ENCODE peak calls at places on chromosomes 3 and 15, in eight cellular contexts. Z is breast epithelium, T is H1, X is HCT116, U is GM12878, L is Panc1, Y is stomach, O is GM12892. N is an unnamed sample.
A peak's percentile ranks its signal among the peaks of the same experiment; 100 is the strongest.

GRCh38 chr15:70160267-70160666 is 62.5 kb upstream of the TLE3 start:
- DNase-seq in U (no peak), Y (peak; percentile 42), X (no peak), O (no peak), L (peak; percentile 35), T (no peak), Z (no peak), N (no peak)

GRCh38 chr15:67783303-67783702 is 42.0 kb upstream of the SKOR1 start:
- DNase-seq in O (no peak), U (peak; percentile 87), Y (no peak), Z (no peak), L (no peak), X (no peak), T (no peak), N (no peak)

GRCh38 chr3:133393204-133393603 is 6.7 kb upstream of the BFSP2 start:
- DNase-seq in O (no peak), Y (no peak), X (no peak), T (no peak), U (no peak), Z (peak; percentile 73), L (no peak), N (no peak)

GRCh38 chr15:48974865-48975264 is 11.1 kb upstream of the SHC4 start:
- DNase-seq in L (no peak), T (no peak), U (no peak), Y (no peak), X (peak; percentile 8), O (no peak), Z (no peak), N (no peak)

GRCh38 chr3:187025656-187026320 is 95.5 kb downstream of the ST6GAL1 start:
- DNase-seq in L (no peak), U (peak; percentile 71), Y (no peak), O (no peak), Z (no peak), X (no peak), T (no peak), N (no peak)

GRCh38 chr15:64356443-64357040 is 569 bp upstream of the CSNK1G1 start:
- DNase-seq in L (no peak), T (no peak), Z (no peak), O (no peak), Y (no peak), U (no peak), X (peak; percentile 61), N (no peak)

GRCh38 chr3:133491481-133492059 is 81.9 kb upstream of the CDV3 start:
- DNase-seq in Z (no peak), L (no peak), O (no peak), Y (no peak), X (no peak), U (no peak), T (no peak), N (no peak)

GRCh38 chr3:65559643-65560042 is 479.1 kb downstream of the MAGI1 start:
- DNase-seq in Z (no peak), X (no peak), L (no peak), U (no peak), Y (no peak), T (no peak), O (no peak), N (no peak)

GRCh38 chr3:160796089-160796812 is 40.2 kb downstream of the PPM1L start:
- DNase-seq in Z (no peak), L (no peak), U (no peak), T (no peak), X (no peak), O (no peak), Y (no peak), N (no peak)

GRCh38 chr3:38003371-38003816 is 12.8 kb downstream of the VILL start:
- DNase-seq in Y (peak; percentile 79), L (no peak), O (peak; percentile 59), X (no peak), Z (peak; percentile 79), T (no peak), U (no peak), N (peak; percentile 62)

GRCh38 chr3:194602580-194603300 is 30.5 kb downstream of the TMEM44 start:
- DNase-seq in Y (no peak), Z (no peak), T (no peak), L (no peak), O (no peak), U (no peak), X (no peak), N (no peak)

DNA sequence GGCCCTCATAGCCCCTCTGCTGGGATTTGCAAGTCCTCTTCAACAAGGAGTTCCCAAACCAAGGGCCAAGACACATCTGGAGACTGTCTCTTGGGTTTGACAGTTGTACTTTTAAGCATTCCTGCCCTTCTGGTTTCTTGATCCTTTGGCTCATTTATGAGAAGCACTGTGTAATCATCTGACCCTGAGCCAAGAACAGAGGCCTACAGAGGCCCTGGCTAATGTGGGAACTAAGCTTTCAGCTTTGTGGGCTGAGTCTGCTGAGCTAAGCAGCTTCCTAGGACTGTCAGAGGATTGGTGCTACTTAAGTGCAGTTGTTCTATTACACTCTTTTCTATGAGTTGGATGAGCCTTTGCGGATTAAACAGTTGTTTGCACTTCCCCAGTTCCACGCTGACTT is 178.3 kb downstream of the KBTBD8 start:
- DNase-seq in U (no peak), T (no peak), Z (no peak), O (no peak), L (no peak), Y (no peak), X (no peak), N (no peak)
- TF ChIP-seq POLR2AphosphoS5 in U (no peak), T (no peak), Z (no peak), O (no peak), L (no peak), Y (no peak), X (no peak), N (no peak)

DNA sequence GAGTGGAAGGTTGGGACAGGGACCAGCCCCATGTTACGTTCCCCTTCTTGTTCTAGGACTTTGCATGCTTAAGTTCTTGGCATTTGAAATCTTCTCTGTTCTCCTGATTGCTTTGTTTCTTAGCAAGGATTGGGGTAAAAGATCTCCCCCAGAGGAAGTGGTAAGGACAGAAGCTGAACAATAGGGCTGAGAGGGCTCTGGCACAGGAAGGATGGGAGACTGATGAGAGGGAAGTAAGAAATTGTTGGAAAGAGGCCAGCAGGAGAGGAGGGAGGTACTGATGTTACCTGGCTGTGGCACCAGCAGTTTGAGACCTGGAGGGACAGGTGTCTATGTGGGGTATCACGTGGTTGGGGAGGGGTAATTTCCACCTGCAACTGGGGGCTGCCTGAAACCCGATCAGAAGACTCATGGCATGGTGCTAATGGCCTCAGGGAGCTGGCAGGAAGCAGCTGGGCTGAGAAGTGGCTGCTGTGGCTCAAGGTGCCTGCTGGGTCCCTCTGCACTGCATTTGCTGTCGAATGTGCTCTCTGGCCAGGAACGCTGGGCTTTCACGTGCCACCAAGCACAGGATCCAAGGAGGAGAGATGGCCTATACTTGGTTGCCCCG is 108.4 kb downstream of the LSM3 start:
- DNase-seq in L (no peak), T (no peak), U (no peak), Z (no peak), O (no peak), Y (no peak), X (no peak), N (no peak)
- TF ChIP-seq POLR2AphosphoS5 in L (no peak), T (no peak), U (no peak), Z (no peak), O (no peak), Y (no peak), X (no peak), N (no peak)

DNA sequence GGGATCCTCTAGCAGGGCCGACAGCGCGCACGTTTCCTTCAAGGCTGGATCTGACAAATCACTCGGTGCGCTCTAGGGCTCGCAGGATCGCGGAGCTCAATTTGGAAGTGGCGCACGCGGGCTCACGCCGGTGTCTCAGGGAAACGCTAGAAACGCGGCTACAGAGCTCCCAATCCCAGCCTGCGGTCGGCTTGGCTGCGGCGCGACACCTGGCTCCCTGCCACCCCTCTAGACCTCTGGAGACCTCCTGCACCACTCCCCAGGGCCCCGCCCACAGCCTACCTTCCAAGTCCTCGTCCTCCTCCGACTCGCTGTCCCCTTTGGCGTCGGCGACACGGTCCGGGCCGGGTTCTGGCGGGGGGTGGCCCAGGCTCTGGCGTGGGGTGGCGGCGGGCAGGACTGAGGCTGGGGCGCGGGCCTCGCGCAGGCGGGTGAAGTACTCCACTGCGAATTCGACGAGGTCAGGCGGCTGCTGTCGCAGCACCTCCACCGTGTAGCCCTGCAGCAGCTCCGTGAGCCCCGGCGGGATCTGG is 555 bp downstream of the PRKAR2A start:
- DNase-seq in Z (peak; percentile 75), T (peak; percentile 23), Y (peak; percentile 93), U (no peak), X (peak; percentile 68), L (peak; percentile 8), O (peak; percentile 40), N (no peak)
- TF ChIP-seq POLR2AphosphoS5 in Z (no peak), T (no peak), Y (peak; percentile 12), U (no peak), X (no peak), L (no peak), O (no peak), N (no peak)

DNA sequence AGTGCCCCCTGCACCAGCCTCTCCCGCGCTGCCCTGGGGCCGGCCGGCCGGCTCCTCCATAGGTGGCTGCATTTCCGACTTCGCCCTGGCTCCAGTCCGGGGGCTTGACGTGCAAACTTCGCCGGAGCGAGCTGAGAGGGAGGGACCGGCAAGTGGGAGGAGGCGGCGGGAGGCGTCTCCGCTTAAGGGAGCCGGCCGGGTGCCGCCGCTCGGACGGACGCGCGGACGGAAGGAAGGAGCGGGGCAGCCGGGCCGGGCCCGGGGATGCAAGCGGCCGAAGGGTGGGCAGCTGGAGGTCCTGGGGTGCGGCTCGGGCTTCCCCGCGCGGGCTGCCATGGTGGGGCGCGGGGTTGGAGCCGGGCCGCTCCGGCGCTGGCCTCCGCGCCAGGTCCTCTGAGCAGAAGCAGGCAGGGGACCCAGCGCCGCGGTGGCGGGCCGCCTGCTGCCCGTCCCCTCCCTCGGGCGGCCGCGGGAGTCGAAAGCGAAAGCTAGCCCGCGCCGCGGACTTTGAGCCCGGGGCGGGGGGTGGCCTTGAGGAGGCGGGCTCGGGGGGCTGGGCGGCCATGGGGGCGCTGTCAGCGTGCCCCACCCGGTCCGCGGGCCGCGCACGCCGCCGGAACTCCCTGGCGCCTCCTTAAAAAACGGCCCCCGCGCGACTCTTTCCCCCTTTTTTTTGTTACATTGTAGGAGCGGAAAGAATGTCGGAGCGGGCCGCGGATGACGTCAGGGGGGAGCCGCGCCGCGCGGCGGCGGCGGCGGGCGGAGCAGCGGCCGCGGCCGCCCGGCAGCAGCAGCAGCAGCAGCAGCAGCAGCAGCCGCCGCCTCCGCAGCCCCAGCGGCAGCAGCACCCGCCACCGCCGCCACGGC is at the start of gene SCAANT1:
- DNase-seq in U (no peak), T (peak; percentile 60), Z (peak; percentile 85), O (peak; percentile 73), X (peak; percentile 62), L (no peak), Y (peak; percentile 93), N (peak; percentile 70)
- TF ChIP-seq POLR2AphosphoS5 in U (no peak), T (no peak), Z (peak; percentile 40), O (peak; percentile 31), X (no peak), L (no peak), Y (peak; percentile 56), N (peak; percentile 51)

N was measured in GM12891.